ENCODE peak calls at places on chromosomes 12 and 14, in eight cellular contexts. C is ACHN, S is T-helper 1 cell, A is left colon, D is AML-193, E is Calu3, X is AG09319, Y is NCI-H1048. O is an unnamed sample.

GRCh38 chr12:3628629-3629028 is 124.3 kb downstream of the CRACR2A start:
- DNase-seq in C (no peak), S (no peak), A (no peak), D (no peak), E (no peak), X (no peak), Y (no peak), O (no peak)

GRCh38 chr12:51270067-51270846 is at the start of gene SMAGP:
- DNase-seq in C (peak), S (peak), A (peak), D (no peak), E (peak), X (no peak), Y (no peak), O (no peak)

GRCh38 chr12:51954465-51955361 is 3.2 kb downstream of the ACVR1B start:
- DNase-seq in C (no peak), S (no peak), A (peak), D (peak), E (no peak), X (no peak), Y (no peak), O (no peak)

GRCh38 chr14:91377700-91378652 is 39.6 kb downstream of the CCDC88C start:
- DNase-seq in C (no peak), S (no peak), A (peak), D (peak), E (peak), X (no peak), Y (no peak), O (no peak)

GRCh38 chr12:113473942-113474341 is 2.3 kb upstream of the LHX5 start:
- DNase-seq in C (no peak), S (no peak), A (no peak), D (no peak), E (no peak), X (no peak), Y (no peak), O (no peak)

GRCh38 chr12:132490481-132491348 is 764 bp downstream of the FBRSL1 start:
- DNase-seq in C (peak), S (no peak), A (no peak), D (no peak), E (no peak), X (no peak), Y (no peak), O (no peak)

GRCh38 chr12:31574803-31575573 is 15.9 kb downstream of the DENND5B start:
- DNase-seq in C (no peak), S (no peak), A (no peak), D (peak), E (no peak), X (no peak), Y (no peak), O (no peak)

GRCh38 chr12:109737631-109738030 is 24.0 kb downstream of the FAM222A start:
- DNase-seq in C (no peak), S (no peak), A (peak), D (no peak), E (peak), X (no peak), Y (no peak), O (no peak)

GRCh38 chr14:28571636-28572035 is 195.0 kb upstream of the FOXG1 start:
- DNase-seq in C (no peak), S (no peak), A (no peak), D (no peak), E (no peak), X (no peak), Y (no peak), O (no peak)

O was measured in AG04449.